ENCODE peak calls at places on chromosomes 2 and 18, in nine cellular contexts. H is NCI-H226; K is GM12891; N is T-helper 2 cell; B is H4; T is transverse colon; D is stimulated activated CD4-positive, alpha-beta T cell treated with anti-CD3 and anti-CD28 coated beads, Interleukin-15, amount 100 ng/mL, for 24 hours; X is heart right ventricle; W is Karpas-422. S is an unnamed sample.

GRCh38 chr2:54479422-54479821 is 23.3 kb downstream of the SPTBN1 start:
- DNase-seq in T (no peak), D (no peak), N (no peak), X (no peak), W (no peak), B (no peak), H (peak), K (no peak), S (no peak)

GRCh38 chr2:160440888-160441287 is 52.7 kb downstream of the RBMS1 start:
- DNase-seq in N (no peak), W (no peak), K (no peak), H (no peak), D (no peak), X (no peak), T (no peak), B (no peak), S (no peak)

GRCh38 chr2:75428060-75428459 is 132.7 kb downstream of the EVA1A start:
- DNase-seq in T (no peak), B (no peak), H (no peak), X (no peak), W (peak), N (no peak), K (no peak), D (no peak), S (no peak)

GRCh38 chr2:190359896-190360376 is 16.5 kb downstream of the INPP1 start:
- DNase-seq in X (peak), H (peak), D (peak), W (no peak), K (no peak), B (peak), T (peak), N (no peak), S (peak)

GRCh38 chr18:3607309-3608098 is 157.5 kb downstream of the TGIF1 start:
- DNase-seq in D (no peak), W (no peak), N (no peak), T (no peak), B (no peak), X (no peak), H (no peak), K (no peak), S (no peak)

GRCh38 chr2:71827973-71828372 is 319.7 kb downstream of the CYP26B1 start:
- DNase-seq in D (no peak), K (no peak), N (no peak), T (no peak), W (no peak), H (no peak), B (no peak), X (no peak), S (no peak)

GRCh38 chr2:33336036-33336625 is 140.3 kb upstream of the RASGRP3 start:
- DNase-seq in X (no peak), H (no peak), D (no peak), N (no peak), K (no peak), T (no peak), B (no peak), W (peak), S (no peak)

GRCh38 chr2:66771359-66771978 is 336.5 kb downstream of the MEIS1 start:
- DNase-seq in T (no peak), D (no peak), K (no peak), W (no peak), H (no peak), B (no peak), X (no peak), N (no peak), S (no peak)

GRCh38 chr18:76943542-76944339 is 121.4 kb downstream of the ZNF236 start:
- DNase-seq in X (no peak), H (no peak), D (no peak), W (no peak), B (no peak), T (no peak), K (no peak), N (no peak), S (no peak)

GRCh38 chr2:172674034-172674967 is 61.3 kb upstream of the RAPGEF4 start:
- DNase-seq in B (no peak), D (peak), N (no peak), W (no peak), X (peak), T (no peak), K (peak), H (no peak), S (no peak)

S was measured in memory B cell.